ENCODE peak calls at places on chromosomes 12 and 14, in six cellular contexts. V is K562, L is right cardiac atrium, K is IMR-90, E is DND-41, Q is A549. D is an unnamed sample.

GRCh38 chr12:48329199-48329939 is 21.4 kb downstream of the ZNF641 start:
- DNase-seq in V (no peak), L (no peak), K (no peak), E (no peak), Q (no peak), D (no peak)

GRCh38 chr12:86837246-86837645 is 581.1 kb upstream of the MGAT4C start:
- DNase-seq in V (no peak), L (no peak), K (no peak), E (no peak), Q (no peak), D (no peak)

GRCh38 chr12:29102739-29103138 is 46.3 kb upstream of the FAR2 start:
- DNase-seq in V (no peak), L (no peak), K (no peak), E (no peak), Q (no peak), D (peak; percentile 23)

GRCh38 chr12:93325855-93326254 is 51.9 kb upstream of the NUDT4 start:
- DNase-seq in V (no peak), L (no peak), K (peak; percentile 90), E (no peak), Q (no peak), D (no peak)

GRCh38 chr12:91099836-91100235 is 11.5 kb downstream of the LUM start:
- DNase-seq in V (no peak), L (no peak), K (no peak), E (no peak), Q (no peak), D (no peak)

GRCh38 chr14:80310950-80311349 is 99.6 kb upstream of the DIO2 start:
- DNase-seq in V (no peak), L (no peak), K (peak; percentile 25), E (no peak), Q (no peak), D (no peak)

GRCh38 chr12:1162083-1162760 is 171.2 kb downstream of the ERC1 start:
- DNase-seq in V (no peak), L (no peak), K (no peak), E (no peak), Q (no peak), D (no peak)

GRCh38 chr12:461425-461824 is 1.7 kb downstream of the B4GALNT3 start:
- DNase-seq in V (no peak), L (no peak), K (no peak), E (no peak), Q (no peak), D (no peak)

GRCh38 chr12:74794522-74794921 is 256.9 kb downstream of the ATXN7L3B start:
- DNase-seq in V (no peak), L (no peak), K (no peak), E (no peak), Q (no peak), D (no peak)

GRCh38 chr12:89574736-89575208 is 48.9 kb upstream of the POC1B start:
- DNase-seq in V (peak; percentile 71), L (no peak), K (peak; percentile 75), E (no peak), Q (no peak), D (no peak)

GRCh38 chr14:34665785-34666425 is 36.0 kb upstream of the SNX6 start:
- DNase-seq in V (no peak), L (no peak), K (peak; percentile 96), E (peak; percentile 16), Q (no peak), D (no peak)

GRCh38 chr14:53999061-53999488 is 42.5 kb upstream of the BMP4 start:
- DNase-seq in V (no peak), L (no peak), K (peak; percentile 76), E (no peak), Q (no peak), D (no peak)

GRCh38 chr14:106691601-106692291 is 1165.4 kb downstream of the TMEM121 start:
- DNase-seq in V (peak; percentile 7), L (peak; percentile 64), K (no peak), E (peak; percentile 70), Q (no peak), D (peak; percentile 34)

GRCh38 chr12:38915783-38916182 is 10.4 kb upstream of the CPNE8 start:
- DNase-seq in V (no peak), L (no peak), K (no peak), E (no peak), Q (no peak), D (no peak)

GRCh38 chr12:51326762-51327439 is 2.9 kb upstream of the BIN2 start:
- DNase-seq in V (peak; percentile 87), L (no peak), K (peak; percentile 49), E (peak; percentile 64), Q (no peak), D (no peak)

GRCh38 chr14:103428732-103429556 is 43.7 kb downstream of the MARK3 start:
- DNase-seq in V (no peak), L (no peak), K (no peak), E (no peak), Q (no peak), D (peak; percentile 38)

GRCh38 chr12:32305163-32305562 is 94.2 kb upstream of the FGD4 start:
- DNase-seq in V (peak; percentile 13), L (no peak), K (peak; percentile 50), E (no peak), Q (peak; percentile 15), D (peak; percentile 24)

GRCh38 chr14:34465069-34465859 is 3.2 kb upstream of the SPTSSA start:
- DNase-seq in V (peak; percentile 66), L (no peak), K (peak; percentile 33), E (no peak), Q (no peak), D (no peak)

GRCh38 chr14:61570961-61571299 is 124.4 kb upstream of the HIF1A start:
- DNase-seq in V (no peak), L (no peak), K (no peak), E (no peak), Q (no peak), D (no peak)

GRCh38 chr12:80551897-80552296 is 107.9 kb downstream of the PTPRQ start:
- DNase-seq in V (no peak), L (no peak), K (peak; percentile 99), E (no peak), Q (peak; percentile 4), D (no peak)

GRCh38 chr12:108568653-108569154 is 6.3 kb downstream of the ISCU start:
- DNase-seq in V (no peak), L (no peak), K (no peak), E (peak; percentile 75), Q (no peak), D (peak; percentile 45)

GRCh38 chr14:105480807-105481801 is 5.6 kb upstream of the CRIP1 start:
- DNase-seq in V (peak; percentile 85), L (peak; percentile 96), K (peak; percentile 81), E (peak; percentile 82), Q (peak; percentile 86), D (peak; percentile 83)

DNA sequence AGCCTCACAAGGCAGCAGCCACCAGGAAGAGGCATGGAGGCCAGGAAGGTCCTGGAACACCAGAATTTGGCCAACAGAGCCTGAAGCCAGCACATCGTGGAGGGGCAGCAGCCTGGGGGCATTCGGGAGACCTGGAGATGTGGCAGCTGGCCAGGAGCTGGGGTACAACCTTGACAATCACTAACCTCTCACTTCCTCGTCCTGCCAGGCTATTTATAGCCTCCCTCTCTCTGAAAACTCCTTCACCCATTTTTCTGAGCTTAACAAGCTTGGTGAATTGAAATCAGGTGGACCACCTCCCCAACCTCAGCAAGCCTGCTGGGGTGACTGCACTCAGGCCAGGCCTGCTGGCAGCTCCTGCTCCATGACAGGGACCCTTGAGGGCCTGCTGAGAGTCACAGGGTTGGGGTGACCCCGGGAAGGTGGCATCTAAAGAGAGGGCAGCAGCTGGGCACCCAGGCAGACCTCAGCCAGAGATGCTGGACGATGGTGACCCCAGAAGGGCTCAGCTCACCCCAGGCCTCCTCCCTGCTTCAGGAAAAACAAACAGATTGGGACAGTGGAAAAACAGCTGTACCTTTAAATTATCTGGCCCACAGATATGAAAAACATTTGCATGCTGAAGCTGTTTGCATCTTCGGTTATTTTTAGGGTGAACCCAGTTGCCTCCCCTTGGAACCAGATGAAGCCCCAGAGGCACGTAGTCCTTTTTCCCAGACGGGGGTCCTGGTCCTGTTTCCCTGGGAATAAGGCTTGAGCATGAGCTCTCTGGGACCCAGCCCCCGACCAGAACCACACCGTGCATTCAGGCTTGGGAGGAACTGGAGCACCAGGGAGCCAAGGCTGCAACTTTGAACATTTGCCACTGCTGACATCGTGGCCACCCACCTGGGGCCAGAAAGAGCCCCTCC is 67.0 kb downstream of the PITPNM2 start:
- DNase-seq in V (no peak), L (no peak), K (no peak), E (no peak), Q (no peak), D (no peak)
- H3K4me1 ChIP-seq in V (peaks cover 7% of the 10 kb centered on the region), L (peaks cover 28% of the 10 kb centered on the region), K (peaks cover 12% of the 10 kb centered on the region), E (no peaks in the 10 kb centered on the region), Q (peaks cover 62% of the 10 kb centered on the region), D (no peaks in the 10 kb centered on the region)

DNA sequence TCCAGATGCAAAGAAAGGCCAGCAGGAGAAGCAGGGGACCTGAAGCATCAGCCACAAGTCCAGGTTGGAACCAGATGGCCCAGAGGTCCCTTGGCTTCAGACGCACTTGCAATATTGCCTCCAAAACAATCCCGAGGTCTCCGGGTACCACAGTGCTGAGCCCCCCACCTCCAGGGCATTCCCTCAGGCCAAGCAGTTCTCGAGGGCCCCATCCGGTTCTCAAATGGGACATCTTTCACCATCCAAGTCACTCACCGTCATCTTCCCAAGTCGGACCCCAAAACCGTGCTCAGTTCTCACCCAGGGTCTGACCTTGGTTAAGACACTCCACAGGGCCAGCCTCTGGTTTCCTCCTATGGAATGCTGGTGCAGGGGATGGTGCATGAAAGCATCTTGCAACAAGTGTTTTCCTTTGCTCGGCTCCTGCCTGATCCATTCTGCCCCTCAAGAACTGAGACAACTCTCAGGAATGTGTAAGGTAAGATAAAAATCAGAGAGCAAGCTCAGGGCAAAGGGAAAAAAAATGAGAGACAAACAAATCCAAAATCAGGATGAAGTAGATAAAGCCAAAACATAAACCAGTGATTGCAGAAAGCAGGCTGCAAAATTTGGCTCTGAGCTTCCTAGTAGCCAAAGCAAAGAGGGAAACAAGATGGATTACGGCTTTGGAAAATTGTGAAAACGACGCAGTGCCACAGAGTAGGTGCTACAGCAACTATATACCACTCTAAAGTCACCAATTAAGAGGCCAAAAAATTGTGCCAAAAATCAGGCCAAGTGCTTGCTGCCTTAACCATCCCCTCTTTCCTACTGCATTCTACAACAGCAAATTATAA is 8.0 kb downstream of the NCOR2 start:
- DNase-seq in V (no peak), L (no peak), K (no peak), E (no peak), Q (no peak), D (no peak)
- H3K4me1 ChIP-seq in V (peaks cover 51% of the 10 kb centered on the region), L (peaks cover 16% of the 10 kb centered on the region), K (peaks cover 12% of the 10 kb centered on the region), E (no peaks in the 10 kb centered on the region), Q (peaks cover 5% of the 10 kb centered on the region), D (peaks cover 15% of the 10 kb centered on the region)

GRCh38 chr12:113056631-113057488 is at the start of gene DTX1:
- DNase-seq in V (no peak), L (peak; percentile 79), K (no peak), E (peak; percentile 82), Q (no peak), D (peak; percentile 34)
- H3K4me1 ChIP-seq in V (peaks cover 18% of the 10 kb centered on the region), L (no peaks in the 10 kb centered on the region), K (no peaks in the 10 kb centered on the region), E (peaks cover 86% of the 10 kb centered on the region), Q (peaks cover 6% of the 10 kb centered on the region), D (peaks cover 28% of the 10 kb centered on the region)

GRCh38 chr12:124399622-124400021 is 104.7 kb downstream of the RFLNA start:
- DNase-seq in V (peak; percentile 69), L (no peak), K (no peak), E (peak; percentile 39), Q (peak; percentile 69), D (no peak)

GRCh38 chr12:124398578-124399227 is 103.8 kb downstream of the RFLNA start:
- DNase-seq in V (no peak), L (peak; percentile 93), K (no peak), E (no peak), Q (no peak), D (no peak)

GRCh38 chr12:124401563-124402180 is 106.8 kb downstream of the RFLNA start:
- DNase-seq in V (no peak), L (no peak), K (no peak), E (no peak), Q (no peak), D (no peak)

GRCh38 chr12:124397807-124398577 is 103.1 kb downstream of the RFLNA start:
- DNase-seq in V (peak; percentile 35), L (no peak), K (peak; percentile 41), E (peak; percentile 24), Q (no peak), D (no peak)

GRCh38 chr12:124400124-124400523 is 105.2 kb downstream of the RFLNA start:
- DNase-seq in V (no peak), L (no peak), K (no peak), E (no peak), Q (no peak), D (no peak)
- H3K4me1 ChIP-seq in V (peaks cover 43% of the 10 kb centered on the region), L (peaks cover 26% of the 10 kb centered on the region), K (no peaks in the 10 kb centered on the region), E (no peaks in the 10 kb centered on the region), Q (peaks cover 60% of the 10 kb centered on the region), D (no peaks in the 10 kb centered on the region)